ENCODE peak calls at places on chromosome 20, in eight cellular contexts. One of them, this sample, is unnamed.

GRCh38 chr20:51481311-51481997 is 61.1 kb downstream of the NFATC2 start:
- DNase-seq in right lobe of liver: no peak
- DNase-seq in neural progenitor cell: no peak
- DNase-seq in naive thymus-derived CD4-positive, alpha-beta T cell: peak
- DNase-seq in PC-9: no peak
- DNase-seq in lower lobe of right lung: no peak
- DNase-seq in cardiac muscle cell: no peak
- DNase-seq in brain microvascular endothelial cell: no peak
- DNase-seq in this sample: peak

GRCh38 chr20:46406986-46407670 is 713 bp upstream of the ELMO2 start:
- DNase-seq in lower lobe of right lung: peak
- DNase-seq in PC-9: peak
- DNase-seq in naive thymus-derived CD4-positive, alpha-beta T cell: peak
- DNase-seq in right lobe of liver: peak
- DNase-seq in neural progenitor cell: peak
- DNase-seq in cardiac muscle cell: peak
- DNase-seq in brain microvascular endothelial cell: no peak
- DNase-seq in this sample: peak

GRCh38 chr20:52828199-52828598 is 144.0 kb upstream of the TSHZ2 start:
- DNase-seq in cardiac muscle cell: no peak
- DNase-seq in lower lobe of right lung: no peak
- DNase-seq in naive thymus-derived CD4-positive, alpha-beta T cell: no peak
- DNase-seq in brain microvascular endothelial cell: no peak
- DNase-seq in neural progenitor cell: no peak
- DNase-seq in right lobe of liver: no peak
- DNase-seq in PC-9: no peak
- DNase-seq in this sample: no peak

GRCh38 chr20:64232794-64233193 is 22.8 kb upstream of the PCMTD2 start:
- DNase-seq in neural progenitor cell: no peak
- DNase-seq in brain microvascular endothelial cell: no peak
- DNase-seq in PC-9: no peak
- DNase-seq in naive thymus-derived CD4-positive, alpha-beta T cell: no peak
- DNase-seq in lower lobe of right lung: peak
- DNase-seq in right lobe of liver: peak
- DNase-seq in cardiac muscle cell: no peak
- DNase-seq in this sample: peak

GRCh38 chr20:11979306-11980128 is 61.8 kb downstream of the BTBD3 start:
- DNase-seq in naive thymus-derived CD4-positive, alpha-beta T cell: no peak
- DNase-seq in cardiac muscle cell: no peak
- DNase-seq in neural progenitor cell: no peak
- DNase-seq in lower lobe of right lung: no peak
- DNase-seq in right lobe of liver: no peak
- DNase-seq in brain microvascular endothelial cell: no peak
- DNase-seq in PC-9: no peak
- DNase-seq in this sample: no peak

GRCh38 chr20:58091810-58092209 is 136.6 kb downstream of the ANKRD60 start:
- DNase-seq in lower lobe of right lung: no peak
- DNase-seq in brain microvascular endothelial cell: no peak
- DNase-seq in PC-9: no peak
- DNase-seq in neural progenitor cell: no peak
- DNase-seq in right lobe of liver: no peak
- DNase-seq in cardiac muscle cell: no peak
- DNase-seq in naive thymus-derived CD4-positive, alpha-beta T cell: no peak
- DNase-seq in this sample: no peak

GRCh38 chr20:35339007-35339406 is 46.8 kb upstream of the FAM83C start:
- DNase-seq in right lobe of liver: no peak
- DNase-seq in naive thymus-derived CD4-positive, alpha-beta T cell: no peak
- DNase-seq in cardiac muscle cell: no peak
- DNase-seq in brain microvascular endothelial cell: peak
- DNase-seq in PC-9: peak
- DNase-seq in neural progenitor cell: no peak
- DNase-seq in lower lobe of right lung: no peak
- DNase-seq in this sample: no peak

GRCh38 chr20:1469925-1470571 is 3.4 kb upstream of the NSFL1C start:
- DNase-seq in right lobe of liver: peak
- DNase-seq in brain microvascular endothelial cell: peak
- DNase-seq in lower lobe of right lung: peak
- DNase-seq in naive thymus-derived CD4-positive, alpha-beta T cell: no peak
- DNase-seq in cardiac muscle cell: peak
- DNase-seq in neural progenitor cell: peak
- DNase-seq in PC-9: peak
- DNase-seq in this sample: peak

GRCh38 chr20:25864326-25864970 is 167.8 kb upstream of the ZNF337 start:
- DNase-seq in PC-9: no peak
- DNase-seq in brain microvascular endothelial cell: no peak
- DNase-seq in cardiac muscle cell: no peak
- DNase-seq in right lobe of liver: no peak
- DNase-seq in neural progenitor cell: no peak
- DNase-seq in lower lobe of right lung: no peak
- DNase-seq in naive thymus-derived CD4-positive, alpha-beta T cell: no peak
- DNase-seq in this sample: no peak

GRCh38 chr20:37669773-37670236 is 24.0 kb upstream of the CTNNBL1 start:
- DNase-seq in right lobe of liver: no peak
- DNase-seq in PC-9: no peak
- DNase-seq in cardiac muscle cell: no peak
- DNase-seq in naive thymus-derived CD4-positive, alpha-beta T cell: no peak
- DNase-seq in brain microvascular endothelial cell: no peak
- DNase-seq in lower lobe of right lung: no peak
- DNase-seq in neural progenitor cell: no peak
- DNase-seq in this sample: no peak

GRCh38 chr20:57530327-57530981 is 5.5 kb upstream of the CTCFL start:
- DNase-seq in right lobe of liver: no peak
- DNase-seq in naive thymus-derived CD4-positive, alpha-beta T cell: no peak
- DNase-seq in PC-9: no peak
- DNase-seq in cardiac muscle cell: no peak
- DNase-seq in brain microvascular endothelial cell: no peak
- DNase-seq in lower lobe of right lung: no peak
- DNase-seq in neural progenitor cell: no peak
- DNase-seq in this sample: no peak

GRCh38 chr20:59829415-59830106 is 103.9 kb downstream of the SYCP2 start:
- DNase-seq in right lobe of liver: no peak
- DNase-seq in brain microvascular endothelial cell: no peak
- DNase-seq in cardiac muscle cell: no peak
- DNase-seq in neural progenitor cell: no peak
- DNase-seq in lower lobe of right lung: no peak
- DNase-seq in naive thymus-derived CD4-positive, alpha-beta T cell: no peak
- DNase-seq in PC-9: no peak
- DNase-seq in this sample: peak

DNA sequence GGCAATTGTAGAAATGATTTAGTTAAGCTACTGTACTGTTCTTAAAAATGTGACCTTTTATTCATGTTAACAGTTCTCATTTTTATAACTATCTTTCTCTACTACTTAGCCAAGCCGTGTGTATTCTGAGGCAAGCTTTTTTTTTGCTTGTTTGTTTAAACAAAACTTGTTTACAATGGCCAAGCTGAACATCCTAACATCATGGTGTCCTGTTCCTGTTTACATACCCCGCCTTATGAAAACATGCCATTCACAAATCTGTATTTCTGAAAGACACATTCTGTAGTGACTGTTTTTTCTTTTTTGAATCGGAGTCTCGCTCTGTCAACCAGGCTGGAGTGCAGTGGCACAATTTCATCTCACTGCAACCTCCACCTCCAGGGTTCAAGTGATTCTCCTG is 140.9 kb downstream of the NCOA3 start:
- DNase-seq in neural progenitor cell: no peak
- DNase-seq in right lobe of liver: no peak
- DNase-seq in brain microvascular endothelial cell: no peak
- DNase-seq in cardiac muscle cell: no peak
- DNase-seq in lower lobe of right lung: no peak
- DNase-seq in PC-9: no peak
- DNase-seq in naive thymus-derived CD4-positive, alpha-beta T cell: no peak
- DNase-seq in this sample: no peak
- H3K27ac ChIP-seq in neural progenitor cell: no peak
- H3K27ac ChIP-seq in right lobe of liver: no peak
- H3K27ac ChIP-seq in brain microvascular endothelial cell: no peak
- H3K27ac ChIP-seq in cardiac muscle cell: no peak
- H3K27ac ChIP-seq in lower lobe of right lung: no peak
- H3K27ac ChIP-seq in PC-9: no peak
- H3K27ac ChIP-seq in naive thymus-derived CD4-positive, alpha-beta T cell: no peak
- H3K27ac ChIP-seq in this sample: no peak

GRCh38 chr20:44033873-44034272 is 119.2 kb downstream of the TOX2 start:
- DNase-seq in neural progenitor cell: no peak
- DNase-seq in right lobe of liver: no peak
- DNase-seq in brain microvascular endothelial cell: no peak
- DNase-seq in naive thymus-derived CD4-positive, alpha-beta T cell: no peak
- DNase-seq in PC-9: no peak
- DNase-seq in lower lobe of right lung: no peak
- DNase-seq in cardiac muscle cell: no peak
- DNase-seq in this sample: peak
- H3K27ac ChIP-seq in neural progenitor cell: no peak
- H3K27ac ChIP-seq in right lobe of liver: no peak
- H3K27ac ChIP-seq in brain microvascular endothelial cell: no peak
- H3K27ac ChIP-seq in naive thymus-derived CD4-positive, alpha-beta T cell: no peak
- H3K27ac ChIP-seq in PC-9: no peak
- H3K27ac ChIP-seq in lower lobe of right lung: no peak
- H3K27ac ChIP-seq in cardiac muscle cell: no peak
- H3K27ac ChIP-seq in this sample: no peak

GRCh38 chr20:24632581-24632980 is 163.2 kb downstream of the SYNDIG1 start:
- DNase-seq in neural progenitor cell: peak
- DNase-seq in cardiac muscle cell: no peak
- DNase-seq in PC-9: no peak
- DNase-seq in right lobe of liver: no peak
- DNase-seq in naive thymus-derived CD4-positive, alpha-beta T cell: no peak
- DNase-seq in brain microvascular endothelial cell: no peak
- DNase-seq in lower lobe of right lung: no peak
- DNase-seq in this sample: no peak
- H3K27ac ChIP-seq in neural progenitor cell: no peak
- H3K27ac ChIP-seq in cardiac muscle cell: no peak
- H3K27ac ChIP-seq in PC-9: no peak
- H3K27ac ChIP-seq in right lobe of liver: no peak
- H3K27ac ChIP-seq in naive thymus-derived CD4-positive, alpha-beta T cell: no peak
- H3K27ac ChIP-seq in brain microvascular endothelial cell: no peak
- H3K27ac ChIP-seq in lower lobe of right lung: no peak
- H3K27ac ChIP-seq in this sample: no peak

GRCh38 chr20:33443006-33443511 is 504 bp downstream of the SNTA1 start:
- DNase-seq in right lobe of liver: peak
- DNase-seq in lower lobe of right lung: no peak
- DNase-seq in neural progenitor cell: no peak
- DNase-seq in naive thymus-derived CD4-positive, alpha-beta T cell: no peak
- DNase-seq in cardiac muscle cell: peak
- DNase-seq in brain microvascular endothelial cell: no peak
- DNase-seq in PC-9: no peak
- DNase-seq in this sample: peak
- H3K27ac ChIP-seq in right lobe of liver: no peak
- H3K27ac ChIP-seq in lower lobe of right lung: peak
- H3K27ac ChIP-seq in neural progenitor cell: no peak
- H3K27ac ChIP-seq in naive thymus-derived CD4-positive, alpha-beta T cell: no peak
- H3K27ac ChIP-seq in cardiac muscle cell: peak
- H3K27ac ChIP-seq in brain microvascular endothelial cell: no peak
- H3K27ac ChIP-seq in PC-9: no peak
- H3K27ac ChIP-seq in this sample: peak

DNA sequence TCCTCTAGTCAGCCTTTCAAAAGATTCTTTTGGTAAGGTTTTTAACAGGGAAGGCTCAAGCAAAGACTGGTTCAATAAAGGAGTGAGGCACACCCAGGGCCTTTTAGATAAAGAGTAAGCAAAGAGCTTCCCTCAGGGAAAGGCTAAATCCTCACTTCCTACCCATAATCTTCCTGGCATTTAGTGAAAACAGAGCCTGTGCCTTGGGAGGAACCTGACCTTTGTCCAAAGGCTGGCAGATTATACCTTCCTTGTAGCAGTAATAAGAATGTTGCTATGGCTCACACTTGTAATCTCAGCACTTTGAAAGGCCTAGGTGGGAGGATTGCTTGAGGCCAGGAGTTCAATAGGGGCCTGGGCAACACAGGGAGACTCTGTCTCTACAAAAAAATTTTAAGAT is 280.1 kb upstream of the PLCB4 start:
- DNase-seq in neural progenitor cell: peak
- DNase-seq in lower lobe of right lung: no peak
- DNase-seq in cardiac muscle cell: no peak
- DNase-seq in right lobe of liver: no peak
- DNase-seq in PC-9: no peak
- DNase-seq in brain microvascular endothelial cell: no peak
- DNase-seq in naive thymus-derived CD4-positive, alpha-beta T cell: no peak
- DNase-seq in this sample: no peak
- H3K27ac ChIP-seq in neural progenitor cell: peak
- H3K27ac ChIP-seq in lower lobe of right lung: no peak
- H3K27ac ChIP-seq in cardiac muscle cell: no peak
- H3K27ac ChIP-seq in right lobe of liver: no peak
- H3K27ac ChIP-seq in PC-9: no peak
- H3K27ac ChIP-seq in brain microvascular endothelial cell: no peak
- H3K27ac ChIP-seq in naive thymus-derived CD4-positive, alpha-beta T cell: no peak
- H3K27ac ChIP-seq in this sample: no peak

GRCh38 chr20:44908987-44909871 is 631 bp upstream of the PABPC1L start:
- DNase-seq in naive thymus-derived CD4-positive, alpha-beta T cell: no peak
- DNase-seq in brain microvascular endothelial cell: no peak
- DNase-seq in right lobe of liver: no peak
- DNase-seq in cardiac muscle cell: no peak
- DNase-seq in neural progenitor cell: peak
- DNase-seq in lower lobe of right lung: no peak
- DNase-seq in PC-9: no peak
- DNase-seq in this sample: no peak
- H3K27ac ChIP-seq in naive thymus-derived CD4-positive, alpha-beta T cell: peak
- H3K27ac ChIP-seq in brain microvascular endothelial cell: no peak
- H3K27ac ChIP-seq in right lobe of liver: no peak
- H3K27ac ChIP-seq in cardiac muscle cell: no peak
- H3K27ac ChIP-seq in neural progenitor cell: no peak
- H3K27ac ChIP-seq in lower lobe of right lung: no peak
- H3K27ac ChIP-seq in PC-9: no peak
- H3K27ac ChIP-seq in this sample: peak

GRCh38 chr20:49594143-49594928 is 26.4 kb upstream of the PTGIS start:
- DNase-seq in right lobe of liver: no peak
- DNase-seq in naive thymus-derived CD4-positive, alpha-beta T cell: no peak
- DNase-seq in PC-9: peak
- DNase-seq in cardiac muscle cell: peak
- DNase-seq in lower lobe of right lung: no peak
- DNase-seq in neural progenitor cell: no peak
- DNase-seq in brain microvascular endothelial cell: peak
- DNase-seq in this sample: no peak

GRCh38 chr20:49595346-49595745 is 27.4 kb upstream of the PTGIS start:
- DNase-seq in lower lobe of right lung: no peak
- DNase-seq in naive thymus-derived CD4-positive, alpha-beta T cell: no peak
- DNase-seq in cardiac muscle cell: no peak
- DNase-seq in right lobe of liver: no peak
- DNase-seq in neural progenitor cell: no peak
- DNase-seq in brain microvascular endothelial cell: no peak
- DNase-seq in PC-9: no peak
- DNase-seq in this sample: no peak

GRCh38 chr20:49595811-49596545 is 28.0 kb upstream of the PTGIS start:
- DNase-seq in brain microvascular endothelial cell: peak
- DNase-seq in PC-9: peak
- DNase-seq in cardiac muscle cell: no peak
- DNase-seq in neural progenitor cell: no peak
- DNase-seq in right lobe of liver: no peak
- DNase-seq in naive thymus-derived CD4-positive, alpha-beta T cell: no peak
- DNase-seq in lower lobe of right lung: no peak
- DNase-seq in this sample: no peak

GRCh38 chr20:49593441-49594142 is 25.7 kb upstream of the PTGIS start:
- DNase-seq in lower lobe of right lung: no peak
- DNase-seq in right lobe of liver: no peak
- DNase-seq in cardiac muscle cell: no peak
- DNase-seq in neural progenitor cell: no peak
- DNase-seq in PC-9: no peak
- DNase-seq in brain microvascular endothelial cell: no peak
- DNase-seq in naive thymus-derived CD4-positive, alpha-beta T cell: no peak
- DNase-seq in this sample: no peak

DNA sequence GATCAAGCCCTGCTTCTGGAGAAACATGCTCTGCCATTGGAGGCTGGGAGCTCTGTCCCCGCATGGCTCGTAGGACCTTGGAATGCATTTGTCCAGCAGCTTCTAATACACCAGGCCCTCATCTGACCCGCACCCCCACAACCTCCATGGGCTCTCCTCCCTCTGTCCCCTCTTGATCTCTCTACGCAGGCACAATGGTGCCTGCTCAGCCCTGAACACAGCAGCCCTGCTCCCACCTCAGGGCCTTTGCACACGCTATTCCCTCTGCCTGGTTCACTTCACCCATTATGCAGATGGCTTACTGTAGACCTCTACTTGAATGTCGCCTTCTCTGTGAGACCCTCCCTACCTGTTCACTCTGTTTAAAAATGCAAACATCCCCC is 27.0 kb upstream of the PTGIS start:
- DNase-seq in lower lobe of right lung: no peak
- DNase-seq in brain microvascular endothelial cell: no peak
- DNase-seq in PC-9: no peak
- DNase-seq in cardiac muscle cell: no peak
- DNase-seq in naive thymus-derived CD4-positive, alpha-beta T cell: no peak
- DNase-seq in right lobe of liver: no peak
- DNase-seq in neural progenitor cell: no peak
- DNase-seq in this sample: no peak
- H3K27ac ChIP-seq in lower lobe of right lung: peak
- H3K27ac ChIP-seq in brain microvascular endothelial cell: peak
- H3K27ac ChIP-seq in PC-9: peak
- H3K27ac ChIP-seq in cardiac muscle cell: no peak
- H3K27ac ChIP-seq in naive thymus-derived CD4-positive, alpha-beta T cell: no peak
- H3K27ac ChIP-seq in right lobe of liver: peak
- H3K27ac ChIP-seq in neural progenitor cell: no peak
- H3K27ac ChIP-seq in this sample: peak